ENCODE peak calls at places on chromosomes 3 and 15, in five cellular contexts. One of them, this sample, is unnamed.

GRCh38 chr3:139552632-139553335 is 13.2 kb upstream of the RBP1 start:
- DNase-seq in mesenchymal stem cell: no peak
- DNase-seq in mesendoderm: no peak
- DNase-seq in MM.1S: no peak
- DNase-seq in neural progenitor cell: no peak
- DNase-seq in this sample: no peak

GRCh38 chr3:171994646-171995441 is 44.5 kb upstream of the FNDC3B start:
- DNase-seq in MM.1S: no peak
- DNase-seq in mesendoderm: no peak
- DNase-seq in neural progenitor cell: no peak
- DNase-seq in mesenchymal stem cell: peak; percentile 94
- DNase-seq in this sample: no peak

GRCh38 chr3:108845709-108846293 is 23.2 kb downstream of the TRAT1 start:
- DNase-seq in neural progenitor cell: no peak
- DNase-seq in mesendoderm: no peak
- DNase-seq in MM.1S: no peak
- DNase-seq in mesenchymal stem cell: no peak
- DNase-seq in this sample: no peak

GRCh38 chr3:95048564-95048963 is 985.7 kb downstream of the NSUN3 start:
- DNase-seq in neural progenitor cell: no peak
- DNase-seq in mesenchymal stem cell: peak; percentile 1
- DNase-seq in mesendoderm: no peak
- DNase-seq in MM.1S: no peak
- DNase-seq in this sample: no peak

GRCh38 chr15:23628612-23629233 is 18.9 kb downstream of the MAGEL2 start:
- DNase-seq in mesenchymal stem cell: no peak
- DNase-seq in neural progenitor cell: peak; percentile 16
- DNase-seq in MM.1S: no peak
- DNase-seq in mesendoderm: peak; percentile 27
- DNase-seq in this sample: peak; percentile 55

GRCh38 chr15:101022306-101022705 is 103.1 kb downstream of the LRRK1 start:
- DNase-seq in mesenchymal stem cell: no peak
- DNase-seq in MM.1S: no peak
- DNase-seq in mesendoderm: no peak
- DNase-seq in neural progenitor cell: no peak
- DNase-seq in this sample: peak; percentile 23

GRCh38 chr15:47991376-47991775 is 129.4 kb upstream of the SLC24A5 start:
- DNase-seq in neural progenitor cell: no peak
- DNase-seq in mesenchymal stem cell: peak; percentile 83
- DNase-seq in mesendoderm: no peak
- DNase-seq in MM.1S: no peak
- DNase-seq in this sample: no peak

GRCh38 chr3:156694536-156694935 is 20.1 kb downstream of the TIPARP start:
- DNase-seq in mesendoderm: no peak
- DNase-seq in MM.1S: no peak
- DNase-seq in neural progenitor cell: no peak
- DNase-seq in mesenchymal stem cell: peak; percentile 92
- DNase-seq in this sample: no peak

GRCh38 chr15:62711691-62712454 is 330.7 kb upstream of the TPM1 start:
- DNase-seq in neural progenitor cell: no peak
- DNase-seq in MM.1S: no peak
- DNase-seq in mesenchymal stem cell: peak; percentile 55
- DNase-seq in mesendoderm: no peak
- DNase-seq in this sample: no peak

GRCh38 chr3:43222594-43222993 is 63.7 kb upstream of the SNRK start:
- DNase-seq in MM.1S: no peak
- DNase-seq in mesenchymal stem cell: no peak
- DNase-seq in mesendoderm: no peak
- DNase-seq in neural progenitor cell: no peak
- DNase-seq in this sample: no peak

GRCh38 chr3:8853081-8853480 is 83.7 kb upstream of the OXTR start:
- DNase-seq in mesenchymal stem cell: no peak
- DNase-seq in mesendoderm: no peak
- DNase-seq in neural progenitor cell: no peak
- DNase-seq in MM.1S: no peak
- DNase-seq in this sample: no peak

GRCh38 chr3:50255251-50255615 is 13.7 kb upstream of the SEMA3B start:
- DNase-seq in mesenchymal stem cell: no peak
- DNase-seq in neural progenitor cell: no peak
- DNase-seq in MM.1S: no peak
- DNase-seq in mesendoderm: no peak
- DNase-seq in this sample: no peak

GRCh38 chr3:71514621-71515020 is 68.9 kb downstream of the FOXP1 start:
- DNase-seq in mesendoderm: no peak
- DNase-seq in MM.1S: no peak
- DNase-seq in neural progenitor cell: no peak
- DNase-seq in mesenchymal stem cell: no peak
- DNase-seq in this sample: no peak

GRCh38 chr3:19173945-19174344 is 25.6 kb downstream of the KCNH8 start:
- DNase-seq in mesenchymal stem cell: no peak
- DNase-seq in MM.1S: no peak
- DNase-seq in mesendoderm: peak; percentile 81
- DNase-seq in neural progenitor cell: peak; percentile 32
- DNase-seq in this sample: peak; percentile 79

GRCh38 chr3:190560284-190560895 is 46.5 kb downstream of the IL1RAP start:
- DNase-seq in mesendoderm: no peak
- DNase-seq in mesenchymal stem cell: no peak
- DNase-seq in neural progenitor cell: no peak
- DNase-seq in MM.1S: no peak
- DNase-seq in this sample: peak; percentile 37

GRCh38 chr3:46097691-46098241 is 70.5 kb upstream of the XCR1 start:
- DNase-seq in mesenchymal stem cell: peak; percentile 85
- DNase-seq in neural progenitor cell: no peak
- DNase-seq in mesendoderm: no peak
- DNase-seq in MM.1S: no peak
- DNase-seq in this sample: no peak

GRCh38 chr15:30990036-30990435 is 1.4 kb downstream of the MTMR10 start:
- DNase-seq in neural progenitor cell: no peak
- DNase-seq in mesendoderm: peak; percentile 13
- DNase-seq in mesenchymal stem cell: peak; percentile 17
- DNase-seq in MM.1S: peak; percentile 32
- DNase-seq in this sample: no peak

GRCh38 chr15:55884223-55884622 is 109.2 kb downstream of the NEDD4 start:
- DNase-seq in mesendoderm: no peak
- DNase-seq in neural progenitor cell: no peak
- DNase-seq in MM.1S: no peak
- DNase-seq in mesenchymal stem cell: no peak
- DNase-seq in this sample: no peak

GRCh38 chr3:14463330-14464216 is 61.2 kb downstream of the SLC6A6 start:
- DNase-seq in mesenchymal stem cell: no peak
- DNase-seq in mesendoderm: peak; percentile 70
- DNase-seq in neural progenitor cell: peak; percentile 79
- DNase-seq in MM.1S: no peak
- DNase-seq in this sample: peak; percentile 93

GRCh38 chr3:105647047-105647446 is 221.8 kb downstream of the CBLB start:
- DNase-seq in mesenchymal stem cell: peak; percentile 94
- DNase-seq in neural progenitor cell: no peak
- DNase-seq in mesendoderm: peak; percentile 84
- DNase-seq in MM.1S: no peak
- DNase-seq in this sample: no peak

GRCh38 chr3:120597445-120598049 is 1.4 kb downstream of the NDUFB4 start:
- DNase-seq in neural progenitor cell: no peak
- DNase-seq in mesenchymal stem cell: peak; percentile 12
- DNase-seq in MM.1S: peak; percentile 83
- DNase-seq in mesendoderm: no peak
- DNase-seq in this sample: no peak

GRCh38 chr3:48408823-48409281 is 21.0 kb downstream of the PLXNB1 start:
- DNase-seq in MM.1S: no peak
- DNase-seq in mesendoderm: no peak
- DNase-seq in neural progenitor cell: no peak
- DNase-seq in mesenchymal stem cell: no peak
- DNase-seq in this sample: peak; percentile 71

GRCh38 chr15:40456738-40457137 is 14.0 kb upstream of the CHST14 start:
- DNase-seq in neural progenitor cell: no peak
- DNase-seq in mesendoderm: no peak
- DNase-seq in MM.1S: no peak
- DNase-seq in mesenchymal stem cell: no peak
- DNase-seq in this sample: no peak

GRCh38 chr3:135865554-135865953 is 100.0 kb upstream of the PPP2R3A start:
- DNase-seq in mesendoderm: no peak
- DNase-seq in mesenchymal stem cell: no peak
- DNase-seq in MM.1S: no peak
- DNase-seq in neural progenitor cell: no peak
- DNase-seq in this sample: no peak

GRCh38 chr15:43821505-43821904 is 3.0 kb downstream of the MFAP1 start:
- DNase-seq in neural progenitor cell: no peak
- DNase-seq in mesenchymal stem cell: no peak
- DNase-seq in mesendoderm: no peak
- DNase-seq in MM.1S: no peak
- DNase-seq in this sample: no peak

GRCh38 chr3:178385280-178385952 is 150.8 kb upstream of the KCNMB2 start:
- DNase-seq in neural progenitor cell: peak; percentile 58
- DNase-seq in MM.1S: peak; percentile 51
- DNase-seq in mesendoderm: peak; percentile 48
- DNase-seq in mesenchymal stem cell: peak; percentile 59
- DNase-seq in this sample: peak; percentile 67

GRCh38 chr3:178386401-178386800 is 149.8 kb upstream of the KCNMB2 start:
- DNase-seq in MM.1S: peak; percentile 18
- DNase-seq in mesendoderm: no peak
- DNase-seq in neural progenitor cell: no peak
- DNase-seq in mesenchymal stem cell: no peak
- DNase-seq in this sample: no peak

GRCh38 chr3:178389258-178389657 is 147.0 kb upstream of the KCNMB2 start:
- DNase-seq in MM.1S: no peak
- DNase-seq in neural progenitor cell: no peak
- DNase-seq in mesendoderm: no peak
- DNase-seq in mesenchymal stem cell: no peak
- DNase-seq in this sample: no peak

GRCh38 chr3:178388473-178388872 is 147.8 kb upstream of the KCNMB2 start:
- DNase-seq in MM.1S: no peak
- DNase-seq in mesendoderm: no peak
- DNase-seq in mesenchymal stem cell: no peak
- DNase-seq in neural progenitor cell: no peak
- DNase-seq in this sample: no peak

GRCh38 chr3:178386880-178387279 is 149.4 kb upstream of the KCNMB2 start:
- DNase-seq in mesendoderm: no peak
- DNase-seq in mesenchymal stem cell: no peak
- DNase-seq in MM.1S: no peak
- DNase-seq in neural progenitor cell: no peak
- DNase-seq in this sample: no peak
- H3K4me1 ChIP-seq in mesendoderm: no peaks in the 10 kb centered on the region
- H3K4me1 ChIP-seq in mesenchymal stem cell: no peaks in the 10 kb centered on the region
- H3K4me1 ChIP-seq in MM.1S: no peaks in the 10 kb centered on the region
- H3K4me1 ChIP-seq in neural progenitor cell: peaks cover 19% of the 10 kb centered on the region
- H3K4me1 ChIP-seq in this sample: no peaks in the 10 kb centered on the region

GRCh38 chr3:52290596-52291507 is 3.2 kb downstream of the GLYCTK start:
- DNase-seq in neural progenitor cell: no peak
- DNase-seq in mesenchymal stem cell: no peak
- DNase-seq in mesendoderm: no peak
- DNase-seq in MM.1S: no peak
- DNase-seq in this sample: no peak
- H3K27ac ChIP-seq in neural progenitor cell: no peak overlapping the region
- H3K27ac ChIP-seq in mesenchymal stem cell: no peak overlapping the region
- H3K27ac ChIP-seq in mesendoderm: no peak overlapping the region
- H3K27ac ChIP-seq in MM.1S: no peak overlapping the region
- H3K27ac ChIP-seq in this sample: no peak overlapping the region

GRCh38 chr15:67548862-67549651 is 6.6 kb downstream of the MAP2K5 start:
- DNase-seq in mesendoderm: peak; percentile 93
- DNase-seq in neural progenitor cell: peak; percentile 93
- DNase-seq in MM.1S: no peak
- DNase-seq in mesenchymal stem cell: peak; percentile 24
- DNase-seq in this sample: peak; percentile 90

GRCh38 chr15:67550522-67550921 is 8.0 kb downstream of the MAP2K5 start:
- DNase-seq in mesendoderm: peak; percentile 69
- DNase-seq in mesenchymal stem cell: peak; percentile 38
- DNase-seq in neural progenitor cell: no peak
- DNase-seq in MM.1S: no peak
- DNase-seq in this sample: no peak

GRCh38 chr15:67548532-67548852 is 6.0 kb downstream of the MAP2K5 start:
- DNase-seq in MM.1S: no peak
- DNase-seq in neural progenitor cell: no peak
- DNase-seq in mesendoderm: no peak
- DNase-seq in mesenchymal stem cell: no peak
- DNase-seq in this sample: no peak

GRCh38 chr15:67551207-67551743 is 8.8 kb downstream of the MAP2K5 start:
- DNase-seq in mesendoderm: no peak
- DNase-seq in mesenchymal stem cell: no peak
- DNase-seq in neural progenitor cell: no peak
- DNase-seq in MM.1S: no peak
- DNase-seq in this sample: no peak

DNA sequence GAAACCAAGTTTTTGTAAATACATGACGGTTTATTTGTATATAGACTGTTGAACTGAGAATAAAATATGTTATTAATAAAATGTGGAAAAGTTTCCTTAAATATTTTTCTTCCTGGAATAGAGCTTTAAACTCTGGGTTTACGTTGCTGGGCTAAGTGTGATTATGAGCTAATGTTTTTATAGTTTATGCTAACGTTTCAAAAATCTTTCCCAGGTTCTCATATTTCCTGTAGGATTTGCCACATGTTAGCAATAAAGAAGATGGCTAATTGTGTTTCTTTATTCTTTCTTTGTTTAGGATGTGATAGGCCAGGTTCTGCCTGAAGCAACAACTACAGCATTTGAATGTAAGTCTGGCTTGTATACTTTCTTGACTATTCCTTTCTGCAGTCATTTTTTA is 7.2 kb downstream of the MAP2K5 start:
- DNase-seq in mesenchymal stem cell: no peak
- DNase-seq in mesendoderm: no peak
- DNase-seq in neural progenitor cell: no peak
- DNase-seq in MM.1S: no peak
- DNase-seq in this sample: no peak
- H3K9ac ChIP-seq in mesenchymal stem cell: no peak overlapping the region
- H3K9ac ChIP-seq in mesendoderm: no peak overlapping the region
- H3K9ac ChIP-seq in neural progenitor cell: no peak overlapping the region
- H3K9ac ChIP-seq in MM.1S: no peak overlapping the region
- H3K9ac ChIP-seq in this sample: no peak overlapping the region

DNA sequence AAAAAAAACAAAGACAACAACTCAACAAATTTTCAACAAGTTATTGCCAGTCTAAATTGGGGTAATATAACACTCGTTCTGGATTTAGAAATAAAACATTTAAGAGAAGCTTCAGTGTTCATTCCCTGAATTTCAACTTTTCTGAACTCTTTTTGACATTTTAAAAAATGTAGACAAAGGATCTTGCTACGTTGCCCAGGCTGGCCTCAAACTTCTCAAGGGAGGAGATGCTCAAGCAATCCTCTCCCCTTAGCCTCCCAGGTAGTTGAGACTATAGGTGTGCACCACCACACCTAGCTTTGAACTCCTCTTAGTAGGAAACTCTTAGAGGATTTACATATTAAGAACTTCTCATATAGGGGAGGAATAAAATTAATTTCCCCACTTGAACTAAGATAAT is 91.9 kb downstream of the AKAP13 start:
- DNase-seq in mesenchymal stem cell: no peak
- DNase-seq in mesendoderm: no peak
- DNase-seq in MM.1S: no peak
- DNase-seq in neural progenitor cell: no peak
- DNase-seq in this sample: no peak
- H3K4me1 ChIP-seq in mesenchymal stem cell: peaks cover 13% of the 10 kb centered on the region
- H3K4me1 ChIP-seq in mesendoderm: peaks cover 21% of the 10 kb centered on the region
- H3K4me1 ChIP-seq in MM.1S: peaks cover 34% of the 10 kb centered on the region
- H3K4me1 ChIP-seq in neural progenitor cell: peaks cover 44% of the 10 kb centered on the region
- H3K4me1 ChIP-seq in this sample: peaks cover 15% of the 10 kb centered on the region

DNA sequence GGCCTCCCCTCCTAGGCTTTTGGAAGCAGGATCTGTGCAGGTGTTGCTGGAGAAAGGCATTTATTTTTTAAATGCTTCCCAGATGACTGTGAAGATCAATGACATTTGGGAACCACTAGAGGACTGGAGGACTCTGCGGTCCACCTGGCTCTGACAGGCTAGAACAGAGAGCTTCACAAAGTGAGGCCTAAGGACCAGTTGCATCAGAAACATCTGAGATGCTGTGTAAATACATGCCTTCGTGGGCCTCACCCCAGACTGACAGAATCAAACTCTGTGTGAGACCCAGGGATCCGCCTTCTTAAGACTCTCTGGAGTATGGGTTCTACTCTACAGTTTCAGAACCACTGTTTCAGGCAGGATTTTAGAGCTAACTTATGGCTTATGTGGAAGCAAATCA is 105.0 kb upstream of the ICE2 start:
- DNase-seq in mesendoderm: peak; percentile 77
- DNase-seq in neural progenitor cell: no peak
- DNase-seq in mesenchymal stem cell: no peak
- DNase-seq in MM.1S: peak; percentile 38
- DNase-seq in this sample: peak; percentile 68
- H3K27ac ChIP-seq in mesendoderm: no peak overlapping the region
- H3K27ac ChIP-seq in neural progenitor cell: no peak overlapping the region
- H3K27ac ChIP-seq in mesenchymal stem cell: no peak overlapping the region
- H3K27ac ChIP-seq in MM.1S: peak overlapping the region; percentile 75
- H3K27ac ChIP-seq in this sample: no peak overlapping the region

This sample was measured in endodermal cell.